ENCODE peak calls at places on chromosome 10, in seven cellular contexts. E, O, Y, C, G, B and L are unnamed samples.

GRCh38 chr10:78627254-78627795 is 441.4 kb upstream of the ZMIZ1 start:
- DNase-seq in E (no peak), O (no peak), Y (no peak), C (no peak), G (no peak), B (no peak), L (no peak)

GRCh38 chr10:102492344-102492939 is 10.1 kb downstream of the ACTR1A start:
- DNase-seq in E (no peak), O (no peak), Y (no peak), C (no peak), G (no peak), B (no peak), L (no peak)

GRCh38 chr10:5779753-5780152 is 33.5 kb downstream of the GDI2 start:
- DNase-seq in E (no peak), O (no peak), Y (no peak), C (no peak), G (no peak), B (no peak), L (no peak)

GRCh38 chr10:100482834-100483185 is 20.0 kb downstream of the WNT8B start:
- DNase-seq in E (no peak), O (no peak), Y (no peak), C (no peak), G (no peak), B (no peak), L (no peak)

GRCh38 chr10:104117839-104118323 is 4.1 kb upstream of the SFR1 start:
- DNase-seq in E (no peak), O (no peak), Y (no peak), C (peak; percentile 55), G (peak; percentile 2), B (no peak), L (no peak)

GRCh38 chr10:71618598-71618997 is 101.0 kb downstream of the C10orf105 start:
- DNase-seq in E (no peak), O (no peak), Y (no peak), C (no peak), G (no peak), B (no peak), L (no peak)

GRCh38 chr10:123496336-123496735 is 169.8 kb upstream of the GPR26 start:
- DNase-seq in E (no peak), O (no peak), Y (no peak), C (no peak), G (no peak), B (no peak), L (no peak)

GRCh38 chr10:130109796-130110235 is 814 bp downstream of the C10orf143 start:
- DNase-seq in E (peak; percentile 75), O (peak; percentile 41), Y (peak; percentile 74), C (peak; percentile 93), G (peak; percentile 29), B (no peak), L (peak; percentile 85)

GRCh38 chr10:49118450-49118849 is 3.1 kb upstream of the VSTM4 start:
- DNase-seq in E (no peak), O (no peak), Y (no peak), C (no peak), G (no peak), B (no peak), L (no peak)

GRCh38 chr10:86968271-86968993 is at the start of gene ADIRF:
- DNase-seq in E (no peak), O (no peak), Y (no peak), C (no peak), G (no peak), B (no peak), L (no peak)

GRCh38 chr10:128540806-128541739 is 414.9 kb upstream of the MKI67 start:
- DNase-seq in E (peak; percentile 30), O (no peak), Y (no peak), C (no peak), G (no peak), B (no peak), L (peak; percentile 29)

GRCh38 chr10:81018898-81019890 is 481.5 kb downstream of the SH2D4B start:
- DNase-seq in E (peak; percentile 30), O (no peak), Y (no peak), C (peak; percentile 67), G (no peak), B (peak; percentile 12), L (peak; percentile 73)

GRCh38 chr10:79629955-79630327 is 19.2 kb downstream of the SFTPA1 start:
- DNase-seq in E (no peak), O (no peak), Y (no peak), C (no peak), G (no peak), B (no peak), L (no peak)

GRCh38 chr10:98172073-98172472 is 37.6 kb downstream of the R3HCC1L start:
- DNase-seq in E (no peak), O (no peak), Y (no peak), C (peak; percentile 18), G (no peak), B (no peak), L (peak; percentile 9)

GRCh38 chr10:119197921-119198320 is 9.4 kb upstream of the GRK5 start:
- DNase-seq in E (no peak), O (no peak), Y (no peak), C (peak; percentile 47), G (no peak), B (peak; percentile 23), L (no peak)